ENCODE peak calls at places on chromosomes 11 and 22, in six cellular contexts. One of them, this sample, is unnamed.

GRCh38 chr11:74444173-74444832 is 23.0 kb downstream of the KCNE3 start:
- DNase-seq in hepatocyte: no peak
- DNase-seq in HCT116: no peak
- DNase-seq in K562: no peak
- DNase-seq in H9: no peak
- DNase-seq in neural progenitor cell: no peak
- DNase-seq in this sample: no peak

GRCh38 chr11:2777396-2777795 is 77.6 kb upstream of the KCNQ1OT1 start:
- DNase-seq in hepatocyte: peak; percentile 17
- DNase-seq in HCT116: no peak
- DNase-seq in K562: no peak
- DNase-seq in H9: no peak
- DNase-seq in neural progenitor cell: no peak
- DNase-seq in this sample: no peak

GRCh38 chr22:38955926-38956325 is 1.5 kb upstream of the APOBEC3A start:
- DNase-seq in hepatocyte: no peak
- DNase-seq in HCT116: no peak
- DNase-seq in K562: no peak
- DNase-seq in H9: no peak
- DNase-seq in neural progenitor cell: no peak
- DNase-seq in this sample: no peak

GRCh38 chr11:3434976-3435375 is 56.0 kb upstream of the ZNF195 start:
- DNase-seq in hepatocyte: no peak
- DNase-seq in HCT116: no peak
- DNase-seq in K562: no peak
- DNase-seq in H9: peak; percentile 36
- DNase-seq in neural progenitor cell: no peak
- DNase-seq in this sample: no peak

GRCh38 chr11:46381046-46381835 is at the start of gene MDK:
- DNase-seq in hepatocyte: peak; percentile 85
- DNase-seq in HCT116: no peak
- DNase-seq in K562: peak; percentile 90
- DNase-seq in H9: peak; percentile 73
- DNase-seq in neural progenitor cell: peak; percentile 91
- DNase-seq in this sample: peak; percentile 36

GRCh38 chr11:128399186-128399585 is 188.2 kb downstream of the ETS1 start:
- DNase-seq in hepatocyte: peak; percentile 32
- DNase-seq in HCT116: no peak
- DNase-seq in K562: no peak
- DNase-seq in H9: no peak
- DNase-seq in neural progenitor cell: no peak
- DNase-seq in this sample: no peak

GRCh38 chr11:94993400-94993943 is 20.0 kb downstream of the KDM4D start:
- DNase-seq in hepatocyte: no peak
- DNase-seq in HCT116: no peak
- DNase-seq in K562: no peak
- DNase-seq in H9: no peak
- DNase-seq in neural progenitor cell: no peak
- DNase-seq in this sample: no peak

GRCh38 chr11:11569936-11570491 is 51.8 kb downstream of the GALNT18 start:
- DNase-seq in hepatocyte: peak; percentile 39
- DNase-seq in HCT116: no peak
- DNase-seq in K562: no peak
- DNase-seq in H9: no peak
- DNase-seq in neural progenitor cell: no peak
- DNase-seq in this sample: peak; percentile 1

GRCh38 chr11:111513240-111513605 is 1.0 kb upstream of the BTG4 start:
- DNase-seq in hepatocyte: no peak
- DNase-seq in HCT116: no peak
- DNase-seq in K562: no peak
- DNase-seq in H9: no peak
- DNase-seq in neural progenitor cell: no peak
- DNase-seq in this sample: no peak

GRCh38 chr11:96314326-96315050 is 28.5 kb downstream of the MAML2 start:
- DNase-seq in hepatocyte: no peak
- DNase-seq in HCT116: peak; percentile 48
- DNase-seq in K562: no peak
- DNase-seq in H9: no peak
- DNase-seq in neural progenitor cell: no peak
- DNase-seq in this sample: no peak

GRCh38 chr22:21033895-21034294 is 1.5 kb upstream of the SLC7A4 start:
- DNase-seq in hepatocyte: no peak
- DNase-seq in HCT116: no peak
- DNase-seq in K562: no peak
- DNase-seq in H9: no peak
- DNase-seq in neural progenitor cell: no peak
- DNase-seq in this sample: no peak

GRCh38 chr11:84819561-84819960 is 807.6 kb downstream of the DLG2 start:
- DNase-seq in hepatocyte: no peak
- DNase-seq in HCT116: no peak
- DNase-seq in K562: no peak
- DNase-seq in H9: no peak
- DNase-seq in neural progenitor cell: peak; percentile 9
- DNase-seq in this sample: no peak
- H3K4me2 ChIP-seq in hepatocyte: no peak overlapping the region
- H3K4me2 ChIP-seq in HCT116: no peak overlapping the region
- H3K4me2 ChIP-seq in K562: no peak overlapping the region
- H3K4me2 ChIP-seq in H9: no peak overlapping the region
- H3K4me2 ChIP-seq in neural progenitor cell: no peak overlapping the region
- H3K4me2 ChIP-seq in this sample: no peak overlapping the region

GRCh38 chr22:37778370-37779009 is 29.2 kb upstream of the GCAT start:
- DNase-seq in hepatocyte: no peak
- DNase-seq in HCT116: no peak
- DNase-seq in K562: no peak
- DNase-seq in H9: no peak
- DNase-seq in neural progenitor cell: no peak
- DNase-seq in this sample: no peak

GRCh38 chr22:37777122-37777687 is 30.5 kb upstream of the GCAT start:
- DNase-seq in hepatocyte: peak; percentile 62
- DNase-seq in HCT116: peak; percentile 84
- DNase-seq in K562: peak; percentile 28
- DNase-seq in H9: no peak
- DNase-seq in neural progenitor cell: no peak
- DNase-seq in this sample: peak; percentile 99

GRCh38 chr22:37784829-37785495 is 22.8 kb upstream of the GCAT start:
- DNase-seq in hepatocyte: peak; percentile 73
- DNase-seq in HCT116: peak; percentile 74
- DNase-seq in K562: no peak
- DNase-seq in H9: peak; percentile 27
- DNase-seq in neural progenitor cell: no peak
- DNase-seq in this sample: peak; percentile 93

GRCh38 chr22:37782340-37783168 is 25.2 kb upstream of the GCAT start:
- DNase-seq in hepatocyte: no peak
- DNase-seq in HCT116: peak; percentile 97
- DNase-seq in K562: peak; percentile 53
- DNase-seq in H9: no peak
- DNase-seq in neural progenitor cell: no peak
- DNase-seq in this sample: no peak

GRCh38 chr22:37781434-37782059 is 26.2 kb upstream of the GCAT start:
- DNase-seq in hepatocyte: no peak
- DNase-seq in HCT116: no peak
- DNase-seq in K562: no peak
- DNase-seq in H9: peak; percentile 52
- DNase-seq in neural progenitor cell: peak; percentile 33
- DNase-seq in this sample: no peak
- H3K4me2 ChIP-seq in hepatocyte: no peak overlapping the region
- H3K4me2 ChIP-seq in HCT116: peak overlapping the region; percentile 72
- H3K4me2 ChIP-seq in K562: no peak overlapping the region
- H3K4me2 ChIP-seq in H9: no peak overlapping the region
- H3K4me2 ChIP-seq in neural progenitor cell: no peak overlapping the region
- H3K4me2 ChIP-seq in this sample: no peak overlapping the region

DNA sequence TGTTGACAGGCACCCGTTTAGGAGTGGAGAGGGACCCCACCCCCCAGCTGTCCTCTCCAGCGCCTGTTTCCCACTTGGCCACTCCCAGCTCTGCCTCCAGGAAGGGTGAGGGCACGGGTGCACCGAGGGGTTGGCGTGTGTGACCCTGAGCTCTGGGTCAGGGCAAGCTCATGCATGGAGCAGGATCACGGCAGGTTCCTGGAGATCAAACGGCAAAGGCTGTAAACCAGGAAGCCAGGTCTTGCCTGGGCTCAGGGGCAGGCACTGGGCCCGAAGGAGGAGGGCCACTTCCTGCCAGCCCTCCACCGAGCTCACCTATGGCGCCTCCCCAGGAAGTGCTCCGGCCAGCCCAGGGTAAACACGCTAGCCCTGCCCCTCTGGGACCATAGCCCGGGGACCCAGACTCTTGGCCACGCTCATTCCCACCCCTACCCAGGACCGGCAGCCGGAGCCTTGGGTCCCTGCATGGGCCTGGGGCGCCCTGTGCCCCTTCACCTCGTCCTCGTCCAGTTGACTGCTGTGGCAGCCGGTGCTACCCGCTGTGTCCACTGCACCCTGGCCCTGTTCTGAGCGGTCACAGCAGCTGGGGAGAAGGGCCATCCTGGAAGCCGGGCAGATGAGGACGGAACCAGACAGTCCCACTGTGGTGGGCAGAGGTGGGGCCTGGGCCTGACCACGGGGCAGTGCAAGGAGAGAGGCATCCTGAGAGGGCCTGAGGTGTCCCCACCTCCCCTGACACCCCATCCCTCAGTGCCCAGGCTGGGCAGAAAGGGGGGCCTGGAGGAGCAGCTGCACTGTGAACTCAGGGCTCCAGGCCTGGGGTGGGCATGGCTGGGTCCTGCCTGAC is 1.0 kb upstream of the EPS8L2 start:
- DNase-seq in hepatocyte: peak; percentile 75
- DNase-seq in HCT116: no peak
- DNase-seq in K562: no peak
- DNase-seq in H9: peak; percentile 66
- DNase-seq in neural progenitor cell: no peak
- DNase-seq in this sample: peak; percentile 67
- H3K4me2 ChIP-seq in hepatocyte: peak overlapping the region; percentile 96
- H3K4me2 ChIP-seq in HCT116: peak overlapping the region; percentile 98
- H3K4me2 ChIP-seq in K562: no peak overlapping the region
- H3K4me2 ChIP-seq in H9: no peak overlapping the region
- H3K4me2 ChIP-seq in neural progenitor cell: peak overlapping the region; percentile 85
- H3K4me2 ChIP-seq in this sample: peak overlapping the region; percentile 63

DNA sequence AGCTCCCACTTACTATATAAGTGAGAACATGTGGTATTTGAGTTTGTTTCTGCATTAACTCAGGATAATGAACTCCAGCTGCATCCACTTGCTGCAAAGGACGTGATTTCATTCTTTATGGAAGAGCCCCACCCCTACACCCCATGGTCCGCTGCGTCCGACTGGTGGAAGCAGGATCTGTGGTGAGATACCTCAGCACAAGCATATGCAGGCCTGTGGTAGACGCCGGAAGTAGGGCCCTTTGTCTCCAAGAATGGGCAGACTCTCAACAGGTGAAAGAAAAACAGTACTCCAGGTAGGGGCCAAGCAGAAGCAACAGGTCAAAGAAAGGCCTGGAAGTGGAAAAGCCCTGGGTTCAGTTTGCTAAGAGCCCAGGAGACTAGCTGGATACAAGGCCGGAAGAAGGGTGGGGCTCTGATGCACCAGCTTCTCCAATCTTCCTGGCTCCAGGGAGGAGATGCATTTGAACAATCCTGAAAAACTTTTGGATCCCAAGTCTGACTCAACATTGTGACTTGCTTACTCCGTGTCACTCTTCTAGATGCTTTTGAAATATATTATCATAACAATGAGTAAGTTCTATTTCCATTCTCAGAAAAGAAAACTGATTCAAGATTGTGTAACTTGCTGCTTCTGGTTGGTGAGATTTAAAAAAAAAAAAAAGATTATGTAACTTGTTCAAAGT is 30.4 kb downstream of the NEAT1 start:
- DNase-seq in hepatocyte: no peak
- DNase-seq in HCT116: no peak
- DNase-seq in K562: no peak
- DNase-seq in H9: no peak
- DNase-seq in neural progenitor cell: no peak
- DNase-seq in this sample: peak; percentile 73
- H3K4me2 ChIP-seq in hepatocyte: no peak overlapping the region
- H3K4me2 ChIP-seq in HCT116: peak overlapping the region; percentile 97
- H3K4me2 ChIP-seq in K562: no peak overlapping the region
- H3K4me2 ChIP-seq in H9: no peak overlapping the region
- H3K4me2 ChIP-seq in neural progenitor cell: no peak overlapping the region
- H3K4me2 ChIP-seq in this sample: no peak overlapping the region

This sample was measured in trophoblast cell.